ENCODE peak calls at places on chromosomes 6 and 20, in ten cellular contexts. P is NCI-H1105; K is fibroblast of the conjunctiva; Z is NCI-H1092; S is substantia nigra; W is Ammon's horn; I is posterior vena cava; E is GM03348; G is effector CD4-positive, alpha-beta T cell; N is fibroblast of mammary gland. F is an unnamed sample.

GRCh38 chr6:55925292-55925691 is 49.9 kb upstream of the BMP5 start:
- DNase-seq in N (peak), G (no peak), Z (no peak), W (no peak), I (no peak), K (peak), P (no peak), S (no peak), E (peak), F (peak)

GRCh38 chr6:83459663-83460062 is 28.8 kb upstream of the ME1 start:
- DNase-seq in E (no peak), G (no peak), Z (no peak), K (no peak), I (no peak), N (no peak), W (no peak), P (no peak), S (no peak), F (no peak)

GRCh38 chr20:38941726-38942389 is 15.6 kb downstream of the FAM83D start:
- DNase-seq in N (no peak), G (no peak), E (no peak), K (no peak), S (no peak), I (no peak), W (no peak), Z (no peak), P (no peak), F (no peak)

GRCh38 chr20:20664795-20665194 is 47.6 kb downstream of the RALGAPA2 start:
- DNase-seq in I (no peak), Z (no peak), K (peak), G (no peak), N (peak), E (no peak), S (no peak), P (peak), W (peak), F (peak)

GRCh38 chr6:163404825-163405265 is 9.7 kb upstream of the QKI start:
- DNase-seq in S (no peak), Z (no peak), E (no peak), P (no peak), W (peak), K (no peak), I (no peak), N (peak), G (no peak), F (peak)

GRCh38 chr6:144879436-144879835 is 594.3 kb downstream of the UTRN start:
- DNase-seq in G (no peak), K (no peak), W (no peak), Z (no peak), P (no peak), E (no peak), S (no peak), N (no peak), I (no peak), F (no peak)

GRCh38 chr20:17653835-17654648 is 28.0 kb downstream of the RRBP1 start:
- DNase-seq in G (no peak), S (no peak), I (peak), E (no peak), Z (no peak), K (no peak), P (no peak), W (no peak), N (no peak), F (no peak)

GRCh38 chr6:40439401-40439800 is 147.8 kb downstream of the LRFN2 start:
- DNase-seq in E (no peak), W (no peak), Z (no peak), S (no peak), G (no peak), N (no peak), P (no peak), K (no peak), I (no peak), F (no peak)

GRCh38 chr20:3334156-3334943 is 73.1 kb downstream of the DNAAF9 start:
- DNase-seq in N (no peak), Z (no peak), I (no peak), K (no peak), G (no peak), W (peak), P (no peak), E (no peak), S (no peak), F (no peak)

GRCh38 chr6:34146021-34146782 is at the start of gene GRM4:
- DNase-seq in E (no peak), K (no peak), W (no peak), Z (no peak), N (no peak), G (no peak), I (peak), P (no peak), S (no peak), F (no peak)

GRCh38 chr6:148367418-148368024 is 24.9 kb downstream of the SASH1 start:
- DNase-seq in K (peak), I (no peak), Z (no peak), W (peak), E (peak), S (no peak), P (no peak), G (no peak), N (peak), F (peak)

GRCh38 chr6:113530769-113531168 is 326.4 kb upstream of the MARCKS start:
- DNase-seq in K (peak), I (no peak), P (no peak), G (no peak), W (no peak), N (peak), Z (no peak), S (no peak), E (peak), F (no peak)

GRCh38 chr6:115899883-115900282 is 160.8 kb downstream of the FRK start:
- DNase-seq in G (no peak), S (no peak), P (no peak), I (no peak), K (no peak), Z (no peak), W (no peak), N (no peak), E (no peak), F (no peak)

GRCh38 chr6:125213936-125214335 is 60.4 kb downstream of the TPD52L1 start:
- DNase-seq in W (no peak), E (no peak), I (no peak), Z (no peak), G (no peak), N (no peak), S (no peak), K (no peak), P (no peak), F (no peak)

GRCh38 chr20:25136643-25137559 is 55.0 kb upstream of the VSX1 start:
- DNase-seq in G (no peak), S (peak), P (no peak), I (peak), E (peak), Z (no peak), K (peak), W (peak), N (peak), F (peak)

GRCh38 chr20:63178889-63179751 is 36.8 kb downstream of the YTHDF1 start:
- DNase-seq in I (no peak), P (peak), N (no peak), W (peak), K (no peak), Z (peak), E (peak), G (peak), S (no peak), F (no peak)

GRCh38 chr20:44734938-44735337 is 10.7 kb upstream of the KCNK15 start:
- DNase-seq in Z (no peak), P (no peak), G (no peak), N (peak), E (peak), S (no peak), K (no peak), W (no peak), I (no peak), F (no peak)

GRCh38 chr20:18645851-18646250 is 58.0 kb downstream of the DTD1 start:
- DNase-seq in Z (no peak), S (no peak), N (no peak), E (no peak), G (no peak), W (no peak), P (no peak), I (no peak), K (no peak), F (no peak)

GRCh38 chr6:155589190-155589589 is 133.6 kb upstream of the NOX3 start:
- DNase-seq in P (no peak), K (no peak), Z (no peak), S (no peak), I (no peak), G (no peak), N (no peak), E (no peak), W (no peak), F (no peak)

GRCh38 chr6:45081634-45082033 is 246.5 kb upstream of the RUNX2 start:
- DNase-seq in K (no peak), P (no peak), N (no peak), Z (no peak), I (no peak), W (no peak), E (no peak), G (no peak), S (no peak), F (no peak)

GRCh38 chr6:15244605-15245360 is 1.1 kb upstream of the JARID2 start:
- DNase-seq in K (peak), Z (no peak), W (peak), E (peak), I (peak), S (peak), N (peak), G (peak), P (peak), F (no peak)

GRCh38 chr20:18176318-18176785 is 38.7 kb downstream of the KAT14 start:
- DNase-seq in E (no peak), N (no peak), Z (no peak), I (no peak), W (no peak), P (no peak), S (no peak), G (no peak), K (peak), F (no peak)

GRCh38 chr20:51584116-51584515 is 41.6 kb upstream of the NFATC2 start:
- DNase-seq in I (no peak), Z (no peak), E (no peak), N (no peak), K (no peak), W (no peak), P (no peak), S (no peak), G (no peak), F (no peak)